ENCODE peak calls at places on chromosomes 4 and X, in seven cellular contexts. Y, M, J, U, O, N and X are unnamed samples.

GRCh38 chrX:48833531-48834138 is 1.8 kb downstream of the PCSK1N start:
- DNase-seq in J (no peak), U (no peak), M (no peak), O (no peak), Y (no peak), N (no peak), X (no peak)

GRCh38 chr4:93764647-93765246 is 63.8 kb upstream of the ATOH1 start:
- DNase-seq in Y (peak; percentile 40), O (no peak), M (no peak), N (peak; percentile 7), J (no peak), U (no peak), X (no peak)

GRCh38 chr4:1809754-1810502 is 16.8 kb downstream of the FGFR3 start:
- DNase-seq in N (peak; percentile 56), U (no peak), J (no peak), Y (peak; percentile 73), M (no peak), O (peak; percentile 59), X (peak; percentile 61)

GRCh38 chrX:78455901-78456300 is 128.5 kb upstream of the CYSLTR1 start:
- DNase-seq in M (no peak), U (no peak), O (no peak), N (no peak), Y (no peak), J (no peak), X (no peak)

GRCh38 chr4:120749445-120750151 is 172.9 kb downstream of the PRDM5 start:
- DNase-seq in N (no peak), Y (peak; percentile 25), U (no peak), J (no peak), M (no peak), O (no peak), X (no peak)

GRCh38 chrX:122941801-122942200 is 242.3 kb upstream of the GRIA3 start:
- DNase-seq in O (no peak), J (no peak), N (no peak), M (no peak), Y (no peak), U (no peak), X (no peak)

GRCh38 chr4:89142691-89143669 is 31.6 kb downstream of the TIGD2 start:
- DNase-seq in J (no peak), Y (no peak), U (no peak), N (no peak), M (no peak), O (no peak), X (no peak)

GRCh38 chrX:96004386-96004785 is 680.3 kb upstream of the DIAPH2 start:
- DNase-seq in N (no peak), O (no peak), J (no peak), M (no peak), U (no peak), Y (no peak), X (no peak)

GRCh38 chr4:76430519-76431388 is 4.3 kb upstream of the SHROOM3 start:
- DNase-seq in M (no peak), Y (peak; percentile 49), U (no peak), N (no peak), O (no peak), J (no peak), X (no peak)

GRCh38 chrX:101265869-101266428 is 25.2 kb downstream of the TAF7L start:
- DNase-seq in O (no peak), N (no peak), M (no peak), Y (no peak), J (no peak), U (no peak), X (no peak)

GRCh38 chr4:184529283-184529682 is 54.9 kb upstream of the IRF2 start:
- DNase-seq in Y (no peak), J (no peak), O (no peak), M (peak; percentile 67), N (no peak), U (no peak), X (no peak)

GRCh38 chr4:82063017-82063416 is 310.8 kb downstream of the HNRNPD start:
- DNase-seq in J (no peak), O (no peak), Y (no peak), U (no peak), M (no peak), N (no peak), X (no peak)

GRCh38 chr4:40933272-40934053 is 183.7 kb downstream of the NSUN7 start:
- DNase-seq in J (no peak), U (peak; percentile 54), Y (no peak), O (no peak), M (peak; percentile 5), N (no peak), X (no peak)

GRCh38 chr4:2058264-2059033 is 678 bp upstream of the NAT8L start:
- DNase-seq in N (peak; percentile 23), U (no peak), M (no peak), J (no peak), Y (no peak), O (no peak), X (peak; percentile 9)

GRCh38 chr4:108783666-108784463 is 21.0 kb upstream of the ETNPPL start:
- DNase-seq in O (no peak), Y (no peak), J (no peak), N (no peak), M (no peak), U (no peak), X (no peak)

GRCh38 chr4:143338313-143338712 is 1.6 kb downstream of the GAB1 start:
- DNase-seq in O (no peak), N (no peak), J (no peak), M (no peak), U (no peak), Y (no peak), X (no peak)

GRCh38 chrX:117839544-117839943 is 277.1 kb downstream of the KLHL13 start:
- DNase-seq in J (no peak), N (no peak), Y (no peak), M (no peak), O (no peak), U (no peak), X (no peak)

DNA sequence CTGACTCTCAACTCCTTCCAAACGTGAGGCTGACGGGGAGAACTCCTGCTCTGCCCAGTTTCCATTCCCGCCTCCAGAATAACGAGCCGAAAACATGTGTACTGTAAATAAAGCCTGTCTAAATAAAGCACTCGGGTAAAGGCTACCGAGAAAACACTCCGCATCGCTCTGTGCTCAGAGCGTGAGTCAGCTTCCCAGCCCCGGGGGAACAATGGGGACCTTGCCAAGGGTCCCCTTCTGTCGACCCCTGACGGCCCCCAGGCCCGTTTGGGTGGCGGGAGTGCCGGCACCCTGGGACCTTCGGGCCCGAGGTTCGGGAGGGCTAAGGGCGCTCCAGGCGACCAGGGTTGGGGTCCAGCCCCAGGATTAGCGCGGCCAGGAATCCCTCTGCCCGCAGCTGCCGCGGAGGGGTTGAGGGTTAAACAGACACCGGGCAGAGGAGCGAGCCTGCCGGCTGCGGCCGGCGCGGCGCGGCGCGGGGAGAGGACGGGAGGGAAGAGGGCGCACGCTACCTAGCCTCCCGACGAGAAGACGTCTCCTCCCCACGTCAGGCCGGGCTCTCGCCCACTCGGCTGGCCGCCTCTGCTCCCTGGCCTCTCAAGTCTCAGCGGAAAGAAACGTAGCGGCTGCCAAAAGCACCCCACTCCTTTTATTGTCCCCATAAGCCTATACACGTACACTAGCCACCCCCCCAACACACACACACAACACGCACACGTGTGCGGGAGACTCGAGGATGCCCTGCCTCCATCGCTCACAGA is 85.5 kb downstream of the BCOR start:
- DNase-seq in N (peak; percentile 11), J (peak; percentile 71), Y (no peak), U (peak; percentile 46), O (peak; percentile 47), M (no peak), X (peak; percentile 23)
- H3K4me3 ChIP-seq in N (no peak overlapping the region), J (peak overlapping the region; percentile 54), Y (peak overlapping the region; percentile 19), U (peak overlapping the region; percentile 49), O (peak overlapping the region; percentile 54), M (peak overlapping the region; percentile 61), X (peak overlapping the region; percentile 68)

DNA sequence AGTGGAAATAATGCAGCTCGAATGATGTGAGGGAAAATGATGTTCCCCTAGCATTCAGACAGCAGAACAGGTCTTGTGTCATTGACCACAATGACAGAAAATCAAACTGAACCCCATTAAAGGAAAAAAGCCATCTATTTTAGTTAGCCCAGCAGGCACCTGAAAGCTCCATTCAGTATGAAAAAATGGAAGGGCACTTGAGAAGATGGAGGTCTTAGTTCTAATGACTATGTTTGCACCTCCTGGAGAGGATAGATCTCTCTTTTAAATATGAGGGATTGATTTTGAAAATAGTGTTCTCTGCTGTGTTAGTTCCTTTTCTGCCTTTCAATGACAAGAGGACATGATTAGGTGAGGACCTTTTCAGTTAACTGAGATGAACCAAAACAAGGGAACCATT is 323.0 kb downstream of the NKX6-1 start:
- DNase-seq in M (no peak), Y (no peak), J (no peak), U (no peak), O (no peak), N (no peak), X (no peak)
- H3K4me1 ChIP-seq in M (no peaks in the 10 kb centered on the region), Y (no peaks in the 10 kb centered on the region), J (no peaks in the 10 kb centered on the region), U (no peaks in the 10 kb centered on the region), O (no peaks in the 10 kb centered on the region), N (no peaks in the 10 kb centered on the region), X (no peaks in the 10 kb centered on the region)

GRCh38 chr4:106369456-106370060 is 980 bp upstream of the GIMD1 start:
- DNase-seq in N (no peak), O (peak; percentile 11), M (no peak), J (no peak), U (no peak), Y (peak; percentile 74), X (no peak)

GRCh38 chr4:106368678-106369077 is at the start of gene GIMD1:
- DNase-seq in M (no peak), Y (no peak), J (no peak), O (no peak), N (no peak), U (no peak), X (no peak)

GRCh38 chr4:106365613-106366012 is 3.0 kb downstream of the GIMD1 start:
- DNase-seq in Y (no peak), M (no peak), N (no peak), O (no peak), U (no peak), J (no peak), X (no peak)

GRCh38 chr4:106366026-106366425 is 2.6 kb downstream of the GIMD1 start:
- DNase-seq in N (no peak), J (no peak), Y (no peak), O (no peak), U (no peak), M (no peak), X (no peak)

GRCh38 chr4:106367072-106367471 is 1.5 kb downstream of the GIMD1 start:
- DNase-seq in O (no peak), J (no peak), Y (no peak), U (no peak), N (no peak), M (no peak), X (no peak)
- H3K27ac ChIP-seq in O (no peak overlapping the region), J (no peak overlapping the region), Y (no peak overlapping the region), U (no peak overlapping the region), N (no peak overlapping the region), M (no peak overlapping the region), X (no peak overlapping the region)

DNA sequence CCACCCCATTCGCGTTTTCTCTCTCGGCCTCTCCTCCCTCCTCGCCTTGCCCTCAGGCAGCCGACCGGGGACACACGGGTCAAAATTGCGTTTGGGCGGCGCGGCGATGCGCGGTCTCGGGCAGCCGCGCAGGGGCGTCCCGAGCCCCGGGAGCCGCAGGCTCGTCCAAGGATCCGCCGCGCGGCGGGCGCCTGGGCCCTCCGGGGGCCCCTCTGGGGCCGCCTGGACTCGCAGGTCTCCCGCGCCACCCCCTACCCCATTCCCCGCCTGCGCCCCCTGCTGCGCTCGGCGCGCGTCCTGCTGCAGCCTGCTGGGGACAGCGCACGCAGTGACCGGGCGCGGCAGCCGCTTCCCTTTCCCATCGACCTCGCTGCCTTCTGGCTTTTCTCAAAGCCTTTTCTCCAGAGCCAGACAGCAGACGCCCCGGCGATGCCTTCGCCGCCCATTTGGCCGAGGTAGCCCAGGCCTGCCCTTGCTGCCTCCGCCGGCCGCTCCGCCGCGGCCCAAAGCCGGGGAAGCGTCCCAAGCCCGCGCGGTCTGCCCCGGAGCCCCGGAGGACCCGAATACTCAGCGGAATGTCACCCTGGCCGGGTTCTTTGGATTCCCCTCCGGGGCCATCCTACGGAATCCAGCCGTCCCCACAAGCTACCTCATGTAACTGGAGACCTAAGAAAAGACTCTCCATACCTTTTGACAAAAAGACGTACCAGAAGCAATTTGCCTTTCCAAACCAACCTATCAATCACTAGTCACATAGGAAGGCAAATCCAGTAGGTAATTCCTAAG is 16.5 kb downstream of the POU4F2 start:
- DNase-seq in Y (no peak), M (no peak), U (no peak), J (no peak), N (peak; percentile 10), O (no peak), X (no peak)
- H3K4me3 ChIP-seq in Y (peak overlapping the region; percentile 51), M (peak overlapping the region; percentile 47), U (peak overlapping the region; percentile 28), J (peak overlapping the region; percentile 61), N (no peak overlapping the region), O (peak overlapping the region; percentile 51), X (peak overlapping the region; percentile 68)